ENCODE peak calls at places on chromosome 6, in ten cellular contexts. K, D, H, R, J, T, Z, N, S and I are unnamed samples.

GRCh38 chr6:156686429-156686939 is 90.7 kb upstream of the ARID1B start:
- DNase-seq in D (no peak), N (peak; percentile 59), T (no peak), K (no peak), H (peak; percentile 28), J (no peak), R (no peak), S (peak; percentile 68), Z (peak; percentile 72), I (peak; percentile 56)

GRCh38 chr6:22656696-22657340 is 87.5 kb downstream of the HDGFL1 start:
- DNase-seq in N (no peak), S (no peak), D (no peak), R (no peak), J (no peak), T (no peak), H (no peak), Z (no peak), K (no peak), I (no peak)

GRCh38 chr6:170247178-170247701 is 43.6 kb downstream of the DLL1 start:
- DNase-seq in K (no peak), T (no peak), J (no peak), D (no peak), H (no peak), R (no peak), S (no peak), N (no peak), Z (no peak), I (peak; percentile 31)

GRCh38 chr6:167702241-167702827 is 124.4 kb upstream of the AFDN start:
- DNase-seq in D (no peak), K (no peak), R (no peak), H (no peak), S (no peak), N (no peak), J (no peak), Z (no peak), T (no peak), I (no peak)

GRCh38 chr6:85460951-85461805 is 11.3 kb downstream of the NT5E start:
- DNase-seq in T (no peak), R (no peak), Z (no peak), J (no peak), H (no peak), K (peak; percentile 65), D (no peak), S (no peak), N (no peak), I (no peak)

GRCh38 chr6:137954253-137954652 is 87.2 kb downstream of the TNFAIP3 start:
- DNase-seq in Z (no peak), R (no peak), T (no peak), D (no peak), S (no peak), J (no peak), H (no peak), K (no peak), N (no peak), I (no peak)

GRCh38 chr6:3797231-3798200 is 46.0 kb upstream of the PXDC1 start:
- DNase-seq in R (peak; percentile 45), H (no peak), T (no peak), K (no peak), N (peak; percentile 79), S (no peak), J (no peak), Z (no peak), D (no peak), I (peak; percentile 85)

GRCh38 chr6:109428889-109429477 is 11.4 kb downstream of the PPIL6 start:
- DNase-seq in J (no peak), H (no peak), Z (no peak), T (no peak), D (no peak), R (peak; percentile 30), S (no peak), K (no peak), N (peak; percentile 74), I (no peak)

GRCh38 chr6:87972279-87972678 is 75.4 kb upstream of the SPACA1 start:
- DNase-seq in S (no peak), D (no peak), T (no peak), J (no peak), H (no peak), R (no peak), K (no peak), N (no peak), Z (no peak), I (no peak)

GRCh38 chr6:26629373-26629772 is 30.2 kb downstream of the ZNF322 start:
- DNase-seq in H (no peak), Z (no peak), R (no peak), S (no peak), J (no peak), T (no peak), K (no peak), N (no peak), D (no peak), I (peak; percentile 29)

GRCh38 chr6:117448732-117449131 is 23.0 kb upstream of the ROS1 start:
- DNase-seq in T (no peak), S (no peak), K (no peak), H (no peak), D (no peak), N (peak; percentile 94), J (no peak), R (peak; percentile 74), Z (no peak), I (peak; percentile 94)

GRCh38 chr6:135162678-135163439 is 18.2 kb upstream of the MYB start:
- DNase-seq in J (peak; percentile 37), T (peak; percentile 79), H (no peak), R (no peak), N (no peak), D (peak; percentile 34), K (peak; percentile 57), S (peak; percentile 77), Z (peak; percentile 81), I (no peak)

GRCh38 chr6:82608777-82609176 is 245.2 kb downstream of the TPBG start:
- DNase-seq in N (no peak), S (peak; percentile 50), H (no peak), D (no peak), Z (no peak), R (no peak), J (no peak), T (no peak), K (no peak), I (no peak)

GRCh38 chr6:21870071-21870729 is 276.6 kb downstream of the SOX4 start:
- DNase-seq in J (no peak), T (no peak), H (no peak), K (no peak), N (no peak), D (no peak), R (no peak), S (no peak), Z (no peak), I (peak; percentile 83)

GRCh38 chr6:42453649-42454427 is 2.1 kb upstream of the TRERF1 start:
- DNase-seq in J (no peak), S (peak; percentile 74), Z (peak; percentile 46), H (peak; percentile 3), T (peak; percentile 80), K (peak; percentile 42), D (peak; percentile 15), R (no peak), N (peak; percentile 39), I (peak; percentile 29)

GRCh38 chr6:53641348-53641747 is 24.2 kb downstream of the KLHL31 start:
- DNase-seq in K (no peak), S (no peak), R (no peak), Z (peak; percentile 51), D (no peak), N (no peak), H (no peak), J (no peak), T (no peak), I (no peak)

GRCh38 chr6:21612067-21612745 is 18.7 kb downstream of the SOX4 start:
- DNase-seq in Z (no peak), R (no peak), S (no peak), H (no peak), K (no peak), T (no peak), N (no peak), D (no peak), J (no peak), I (no peak)

GRCh38 chr6:157552956-157553485 is 172.0 kb downstream of the ZDHHC14 start:
- DNase-seq in K (no peak), R (no peak), T (peak; percentile 80), Z (no peak), J (no peak), N (no peak), S (peak; percentile 37), H (no peak), D (no peak), I (no peak)

GRCh38 chr6:34929241-34929978 is 40.4 kb downstream of the ANKS1A start:
- DNase-seq in K (no peak), Z (no peak), R (no peak), S (no peak), J (no peak), N (no peak), T (no peak), D (no peak), H (no peak), I (no peak)

GRCh38 chr6:165632194-165632593 is 30.8 kb downstream of the PDE10A start:
- DNase-seq in K (no peak), T (peak; percentile 51), D (no peak), R (no peak), H (no peak), Z (no peak), S (no peak), J (no peak), N (peak; percentile 40), I (no peak)

GRCh38 chr6:32944265-32944664 is 3.4 kb upstream of the HLA-DMB start:
- DNase-seq in K (peak; percentile 83), D (no peak), Z (no peak), R (no peak), S (no peak), T (no peak), J (no peak), H (peak; percentile 3), N (no peak), I (no peak)

GRCh38 chr6:100456178-100456880 is 8.4 kb downstream of the SIM1 start:
- DNase-seq in N (no peak), D (no peak), K (no peak), Z (no peak), R (no peak), J (no peak), H (no peak), S (no peak), T (no peak), I (no peak)

GRCh38 chr6:26197736-26198625 is 110.8 kb downstream of the HFE start:
- DNase-seq in T (peak; percentile 86), S (no peak), K (peak; percentile 74), J (peak; percentile 47), H (no peak), R (no peak), Z (no peak), D (no peak), N (peak; percentile 27), I (peak; percentile 45)

GRCh38 chr6:7707787-7708186 is 18.1 kb upstream of the BMP6 start:
- DNase-seq in H (no peak), S (no peak), R (no peak), T (no peak), D (no peak), K (no peak), N (peak; percentile 61), J (no peak), Z (no peak), I (no peak)

GRCh38 chr6:17656092-17656491 is 50.6 kb downstream of the NUP153 start:
- DNase-seq in N (no peak), S (no peak), J (no peak), Z (no peak), H (no peak), T (no peak), D (no peak), R (no peak), K (no peak), I (no peak)

GRCh38 chr6:109441069-109441816 is 719 bp downstream of the SMPD2 start:
- DNase-seq in S (peak; percentile 77), D (peak; percentile 42), K (no peak), H (peak; percentile 38), T (peak; percentile 80), J (peak; percentile 27), N (peak; percentile 47), Z (peak; percentile 71), R (no peak), I (peak; percentile 56)

GRCh38 chr6:135938588-135939215 is 87.2 kb downstream of the PDE7B start:
- DNase-seq in H (no peak), D (no peak), J (no peak), R (no peak), S (no peak), T (peak; percentile 14), K (no peak), Z (peak; percentile 46), N (peak; percentile 43), I (peak; percentile 31)

GRCh38 chr6:35050291-35050987 is 90.7 kb downstream of the TCP11 start:
- DNase-seq in J (no peak), Z (no peak), N (no peak), S (no peak), D (no peak), T (no peak), R (no peak), H (no peak), K (no peak), I (no peak)